ENCODE peak calls at places on chromosomes 3 and 15, in ten cellular contexts. O is sigmoid colon, A is SK-N-SH, B is uterus, Z is IMR-90, P is thoracic aorta, S is tibial nerve, M is heart right ventricle, K is GM06990, D is dorsolateral prefrontal cortex. N is an unnamed sample. For H3K27me3, the result is how much of the 10 kb centered on the place peaks cover.

GRCh38 chr15:60255390-60255789 is 142.4 kb downstream of the ANXA2 start:
- DNase-seq in O (no peak), A (no peak), B (no peak), Z (no peak), P (no peak), S (peak), M (no peak), K (peak), D (no peak), N (no peak)

GRCh38 chr3:150371741-150372254 is 36.3 kb upstream of the TSC22D2 start:
- DNase-seq in O (peak), A (no peak), B (peak), Z (peak), P (peak), S (peak), M (peak), K (no peak), D (no peak), N (no peak)

GRCh38 chr3:14147063-14147435 is 22.2 kb downstream of the TMEM43 start:
- DNase-seq in O (no peak), A (no peak), B (no peak), Z (no peak), P (no peak), S (no peak), M (no peak), K (no peak), D (no peak), N (no peak)

GRCh38 chr15:34795267-34796081 is at the start of gene ACTC1:
- DNase-seq in O (peak), A (no peak), B (peak), Z (peak), P (peak), S (no peak), M (peak), K (no peak), D (no peak), N (peak)

GRCh38 chr3:77196146-77196545 is 156.2 kb downstream of the ROBO2 start:
- DNase-seq in O (no peak), A (no peak), B (no peak), Z (peak), P (no peak), S (no peak), M (no peak), K (no peak), D (no peak), N (no peak)

GRCh38 chr3:193729601-193730000 is 136.6 kb downstream of the OPA1 start:
- DNase-seq in O (no peak), A (no peak), B (no peak), Z (no peak), P (no peak), S (no peak), M (no peak), K (no peak), D (no peak), N (no peak)

GRCh38 chr3:197533396-197534347 is 22.1 kb downstream of the BDH1 start:
- DNase-seq in O (no peak), A (no peak), B (no peak), Z (no peak), P (no peak), S (no peak), M (no peak), K (no peak), D (no peak), N (no peak)

GRCh38 chr15:84790676-84791075 is 26.5 kb upstream of the ALPK3 start:
- DNase-seq in O (no peak), A (no peak), B (no peak), Z (no peak), P (no peak), S (no peak), M (no peak), K (no peak), D (no peak), N (no peak)

GRCh38 chr3:135034291-135034768 is 239.3 kb downstream of the EPHB1 start:
- DNase-seq in O (no peak), A (no peak), B (no peak), Z (no peak), P (no peak), S (no peak), M (no peak), K (no peak), D (no peak), N (no peak)

GRCh38 chr3:111738238-111738637 is 120.8 kb upstream of the PHLDB2 start:
- DNase-seq in O (no peak), A (no peak), B (no peak), Z (no peak), P (no peak), S (no peak), M (no peak), K (no peak), D (no peak), N (no peak)

GRCh38 chr3:194279701-194280360 is 71.3 kb downstream of the CPN2 start:
- DNase-seq in O (peak), A (no peak), B (peak), Z (no peak), P (no peak), S (no peak), M (no peak), K (no peak), D (no peak), N (peak)

GRCh38 chr3:143794793-143795462 is 53.3 kb downstream of the SLC9A9 start:
- DNase-seq in O (no peak), A (no peak), B (no peak), Z (no peak), P (no peak), S (no peak), M (no peak), K (no peak), D (no peak), N (no peak)

GRCh38 chr3:149180057-149180573 is 41.5 kb downstream of the CP start:
- DNase-seq in O (peak), A (no peak), B (peak), Z (peak), P (peak), S (peak), M (peak), K (no peak), D (no peak), N (peak)

GRCh38 chr15:23497710-23498111 is 50.7 kb upstream of the GOLGA6L2 start:
- DNase-seq in O (no peak), A (peak), B (no peak), Z (no peak), P (no peak), S (no peak), M (no peak), K (no peak), D (no peak), N (no peak)

GRCh38 chr15:55907797-55908196 is 85.6 kb downstream of the NEDD4 start:
- DNase-seq in O (no peak), A (peak), B (no peak), Z (peak), P (no peak), S (no peak), M (no peak), K (no peak), D (no peak), N (no peak)

GRCh38 chr3:12884790-12885584 is 43.6 kb upstream of the RPL32 start:
- DNase-seq in O (no peak), A (no peak), B (no peak), Z (no peak), P (no peak), S (no peak), M (no peak), K (peak), D (no peak), N (no peak)

DNA sequence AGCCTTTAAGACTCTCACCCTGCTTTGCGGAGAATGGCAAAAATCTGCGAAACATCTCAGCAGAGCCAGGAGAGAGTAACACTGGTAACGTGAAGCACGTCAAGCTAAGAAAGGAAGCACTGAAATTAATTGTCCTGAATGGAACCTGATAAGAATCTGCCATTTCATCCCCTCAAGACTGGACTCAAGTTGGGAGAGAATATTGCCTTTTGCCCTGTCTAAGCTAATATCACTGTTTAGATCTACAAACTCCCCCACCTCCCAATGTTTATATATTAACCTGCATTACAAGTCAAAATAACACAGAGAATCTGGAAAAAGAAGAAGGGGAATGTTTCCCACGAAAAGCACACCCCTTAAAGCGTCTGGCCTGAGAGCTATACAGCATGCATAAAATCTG is 1.6 kb upstream of the KAT2B start:
- DNase-seq in O (no peak), A (no peak), B (no peak), Z (no peak), P (no peak), S (no peak), M (no peak), K (no peak), D (no peak), N (no peak)
- H3K4me3 ChIP-seq in O (peak), A (peak), B (peak), Z (no peak), P (peak), S (peak), M (peak), K (peak), D (peak), N (peak)

DNA sequence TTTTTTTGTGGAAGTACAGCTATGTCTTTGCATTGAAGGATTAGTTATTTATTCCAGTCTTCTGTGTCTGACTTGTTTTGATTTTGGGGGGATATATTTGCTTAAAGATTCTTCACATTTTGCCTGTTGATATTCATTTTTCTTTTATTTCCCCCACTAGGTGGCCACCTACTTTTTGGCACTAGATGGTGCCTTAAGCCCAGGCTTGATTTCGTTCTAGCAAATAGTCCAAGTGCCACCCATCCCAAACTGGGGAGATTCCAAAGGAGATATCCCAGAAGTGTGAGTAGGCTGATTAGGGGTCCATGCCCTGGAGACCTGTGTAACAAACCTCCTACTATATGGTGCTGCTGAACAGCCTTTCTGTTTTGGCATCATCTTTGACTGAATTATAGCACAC is 80.0 kb upstream of the SPATA16 start:
- DNase-seq in O (no peak), A (no peak), B (no peak), Z (no peak), P (no peak), S (no peak), M (no peak), K (no peak), D (no peak), N (no peak)
- TF ChIP-seq CTCF in O (no peak), A (peak), B (no peak), Z (peak), P (no peak), S (no peak), M (no peak), K (peak), D (no peak), N (no peak)

GRCh38 chr15:96390986-96391385 is 60.5 kb downstream of the NR2F2 start:
- DNase-seq in O (no peak), A (no peak), B (no peak), Z (no peak), P (no peak), S (no peak), M (no peak), K (no peak), D (no peak), N (no peak)

GRCh38 chr15:96388673-96389072 is 58.2 kb downstream of the NR2F2 start:
- DNase-seq in O (no peak), A (no peak), B (no peak), Z (no peak), P (no peak), S (no peak), M (no peak), K (no peak), D (no peak), N (no peak)

GRCh38 chr15:96395687-96396086 is 65.2 kb downstream of the NR2F2 start:
- DNase-seq in O (no peak), A (no peak), B (no peak), Z (no peak), P (no peak), S (no peak), M (no peak), K (no peak), D (no peak), N (no peak)

GRCh38 chr15:96393209-96393513 is 62.7 kb downstream of the NR2F2 start:
- DNase-seq in O (no peak), A (no peak), B (no peak), Z (peak), P (no peak), S (no peak), M (no peak), K (no peak), D (no peak), N (no peak)

GRCh38 chr15:96392380-96393208 is 62.1 kb downstream of the NR2F2 start:
- DNase-seq in O (no peak), A (no peak), B (no peak), Z (peak), P (no peak), S (no peak), M (no peak), K (no peak), D (no peak), N (no peak)
- H3K27me3 ChIP-seq in O (under half), A (under half), B (under half), Z (under half), P (under half), S (under half), M (under half), K (under half), D (under half), N (under half)

DNA sequence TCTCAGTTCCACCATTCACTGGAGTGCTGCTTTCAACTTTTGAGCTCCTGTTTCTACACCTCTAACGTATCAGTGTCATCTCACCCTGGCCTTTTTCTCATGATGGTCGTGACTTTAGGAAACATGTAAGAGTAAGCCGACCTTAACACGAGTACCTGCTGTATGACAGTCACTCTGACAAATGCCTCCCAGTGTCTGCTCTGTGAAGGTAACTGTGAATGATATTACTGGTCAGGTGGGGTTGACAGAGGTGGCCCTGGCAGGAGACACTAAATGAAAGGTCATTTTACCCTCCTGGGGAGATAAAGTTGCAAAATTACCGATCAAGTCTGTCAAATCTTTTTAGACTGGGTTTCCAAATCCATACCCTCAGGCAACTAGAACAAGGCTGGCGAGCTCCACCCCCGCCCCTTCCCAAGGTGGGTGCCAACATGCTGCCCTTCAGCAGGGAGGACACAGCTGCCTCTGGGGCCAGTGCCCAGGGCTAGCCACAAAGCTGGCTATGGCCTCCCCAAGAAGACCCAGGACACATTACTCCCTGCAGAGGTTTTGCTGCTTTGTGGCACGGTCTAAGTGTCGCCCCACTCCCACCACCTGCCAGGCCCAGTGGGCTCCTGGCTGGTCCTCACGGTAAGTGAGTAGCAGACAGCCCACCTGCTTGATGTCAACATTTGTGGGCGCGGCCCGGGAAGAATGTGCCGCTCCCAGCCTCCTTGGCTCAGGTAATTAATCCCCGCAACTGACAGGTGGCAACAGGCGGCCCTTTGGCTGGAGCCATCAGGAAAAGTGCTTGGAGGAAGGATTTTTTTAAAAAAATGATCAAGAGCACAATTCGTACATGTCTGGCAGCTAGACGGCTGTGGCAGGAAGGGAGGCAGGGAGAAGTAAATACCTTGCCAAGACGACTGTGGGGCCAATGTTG is 211.8 kb downstream of the TP63 start:
- DNase-seq in O (no peak), A (no peak), B (no peak), Z (no peak), P (no peak), S (no peak), M (no peak), K (no peak), D (no peak), N (no peak)
- H3K4me3 ChIP-seq in O (no peak), A (no peak), B (no peak), Z (no peak), P (no peak), S (no peak), M (no peak), K (no peak), D (no peak), N (no peak)

DNA sequence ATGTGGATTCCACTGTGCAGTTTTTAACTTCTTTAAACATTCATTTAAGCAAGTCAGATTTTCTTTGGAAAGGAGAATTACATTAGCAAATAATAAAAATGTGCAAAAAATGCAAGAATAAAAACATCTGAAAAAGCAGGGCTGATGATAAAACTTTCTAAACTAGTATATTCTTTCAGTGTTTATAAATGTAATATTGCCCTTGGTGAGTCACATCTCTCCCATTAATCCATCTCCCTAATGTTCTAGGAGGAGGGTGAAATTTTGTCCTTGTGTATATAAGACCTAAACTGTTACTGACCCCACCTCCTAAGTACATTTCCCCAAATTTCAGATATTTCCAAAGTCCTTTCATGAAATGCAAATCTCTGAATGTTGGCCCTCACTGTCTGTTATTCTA is 28.5 kb upstream of the DCUN1D1 start:
- DNase-seq in O (no peak), A (no peak), B (no peak), Z (peak), P (no peak), S (no peak), M (no peak), K (no peak), D (no peak), N (no peak)
- TF ChIP-seq CTCF in O (no peak), A (no peak), B (no peak), Z (no peak), P (no peak), S (no peak), M (no peak), K (no peak), D (no peak), N (no peak)

GRCh38 chr3:126337980-126338651 is 19.1 kb downstream of the KLF15 start:
- DNase-seq in O (peak), A (no peak), B (peak), Z (no peak), P (no peak), S (peak), M (no peak), K (no peak), D (peak), N (peak)
- H3K27me3 ChIP-seq in O (under half), A (under half), B (under half), Z (under half), P (under half), S (under half), M (under half), K (under half), D (under half), N (under half)

DNA sequence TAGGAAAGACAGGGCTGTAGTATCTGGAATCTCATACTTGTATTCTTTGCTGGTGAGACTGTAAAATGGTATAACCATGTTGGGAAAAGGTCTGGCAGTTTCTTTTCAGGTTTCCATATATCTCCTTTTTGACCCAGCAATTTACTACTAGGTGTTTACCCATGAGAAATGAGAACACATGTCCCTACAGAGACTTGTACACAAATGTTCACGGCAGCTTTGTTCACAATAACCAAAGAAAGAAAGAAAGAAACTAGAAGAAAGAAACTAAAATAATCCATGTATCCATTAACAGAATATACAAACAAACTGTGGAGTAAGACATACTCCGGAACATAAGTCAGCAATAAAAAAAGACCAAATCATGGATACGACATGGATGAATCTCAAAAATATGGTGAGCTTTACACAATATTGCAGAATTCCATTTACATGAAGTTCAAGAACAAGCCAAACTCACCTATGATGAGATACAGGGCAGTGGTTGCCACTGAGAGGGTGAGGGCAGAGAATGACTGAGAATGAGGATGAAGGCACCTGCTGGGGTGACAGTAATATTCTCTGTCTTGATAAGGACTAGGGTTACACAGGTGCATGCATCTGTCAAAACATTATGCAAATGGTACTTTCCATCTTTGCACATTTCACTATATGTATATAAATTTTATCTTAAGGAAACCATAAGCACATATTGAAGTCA is 2.7 kb downstream of the RFTN1 start:
- DNase-seq in O (no peak), A (no peak), B (no peak), Z (no peak), P (no peak), S (no peak), M (no peak), K (no peak), D (no peak), N (no peak)
- H3K4me3 ChIP-seq in O (no peak), A (peak), B (no peak), Z (no peak), P (peak), S (no peak), M (no peak), K (peak), D (no peak), N (no peak)

DNA sequence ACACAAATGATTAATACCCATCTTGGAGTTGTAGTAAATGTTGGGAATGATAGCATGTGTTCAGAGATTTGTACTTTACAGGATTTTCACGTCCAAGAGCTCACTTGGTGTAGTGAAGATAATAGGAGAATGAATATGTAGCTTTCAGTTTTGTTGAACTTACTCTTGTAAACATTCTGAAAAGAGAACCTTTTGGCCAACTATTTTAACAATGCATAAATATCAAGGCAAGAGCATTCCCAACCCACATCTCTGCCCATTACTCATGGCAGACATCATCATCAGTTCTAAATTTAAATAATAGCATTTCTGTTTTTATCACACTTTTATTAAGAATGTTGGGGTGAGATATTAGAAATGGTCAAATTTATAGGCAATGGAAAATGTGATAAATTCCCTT is 465.2 kb upstream of the TPRG1 start:
- DNase-seq in O (no peak), A (no peak), B (no peak), Z (peak), P (no peak), S (no peak), M (no peak), K (no peak), D (no peak), N (no peak)
- TF ChIP-seq CTCF in O (no peak), A (no peak), B (no peak), Z (no peak), P (no peak), S (no peak), M (no peak), K (no peak), D (no peak), N (no peak)

N was measured in tibial artery.